ENCODE peak calls at places on chromosomes 11 and 22, in four cellular contexts. S is aorta; G is left lung; B is CD8-positive, alpha-beta memory T cell. R is an unnamed sample.

GRCh38 chr22:17787159-17788022 is 13.1 kb upstream of the BID start:
- DNase-seq in S (no peak), G (no peak), B (no peak), R (no peak)

GRCh38 chr22:38942702-38943101 is 14.7 kb upstream of the APOBEC3A start:
- DNase-seq in S (peak; percentile 51), G (peak; percentile 10), B (no peak), R (no peak)

GRCh38 chr22:46078241-46079092 is 71.9 kb upstream of the PPARA start:
- DNase-seq in S (peak; percentile 91), G (peak; percentile 81), B (peak; percentile 43), R (no peak)

GRCh38 chr22:26086359-26086758 is 82.9 kb upstream of the SEZ6L start:
- DNase-seq in S (no peak), G (no peak), B (no peak), R (no peak)

GRCh38 chr11:93570759-93571413 is 27.7 kb upstream of the SMCO4 start:
- DNase-seq in S (no peak), G (no peak), B (no peak), R (no peak)

GRCh38 chr11:114284021-114284420 is 12.2 kb upstream of the NNMT start:
- DNase-seq in S (no peak), G (no peak), B (no peak), R (no peak)

GRCh38 chr22:29475550-29475949 is 4.5 kb upstream of the NEFH start:
- DNase-seq in S (no peak), G (no peak), B (no peak), R (no peak)

GRCh38 chr22:39510529-39511149 is 8.5 kb downstream of the MIEF1 start:
- DNase-seq in S (no peak), G (no peak), B (no peak), R (no peak)

GRCh38 chr22:23829845-23830372 is 8.9 kb downstream of the DERL3 start:
- DNase-seq in S (no peak), G (no peak), B (no peak), R (no peak)

GRCh38 chr11:61273151-61274078 is 21.7 kb downstream of the VWCE start:
- DNase-seq in S (no peak), G (peak; percentile 86), B (no peak), R (no peak)

GRCh38 chr11:57240757-57241156 is 3.7 kb upstream of the APLNR start:
- DNase-seq in S (no peak), G (no peak), B (no peak), R (no peak)

DNA sequence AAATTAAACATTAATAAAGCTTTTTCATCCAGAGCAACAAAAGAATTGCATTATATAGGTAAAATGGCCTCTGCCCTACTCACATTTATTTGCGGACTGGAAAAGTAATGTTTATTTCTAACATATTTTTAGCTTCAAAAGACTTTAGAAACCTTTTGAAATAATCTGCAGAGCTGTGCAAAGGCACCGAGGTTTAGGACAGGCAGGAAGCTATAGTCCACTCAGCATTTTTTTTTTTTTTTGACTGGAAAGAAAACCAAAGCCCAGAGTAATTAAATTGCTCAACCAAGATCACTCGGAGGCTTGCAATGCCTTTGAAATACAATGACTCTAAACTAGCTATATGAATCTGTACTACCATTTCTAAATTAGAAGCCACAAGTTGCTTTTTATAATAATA is 19.1 kb downstream of the BARX2 start:
- DNase-seq in S (no peak), G (no peak), B (no peak), R (no peak)
- H3K9me3 ChIP-seq in S (peaks cover 4% of the 10 kb centered on the region), G (no peaks in the 10 kb centered on the region), B (no peaks in the 10 kb centered on the region), R (no peaks in the 10 kb centered on the region)

GRCh38 chr22:40922484-40923303 is 28.5 kb upstream of the RBX1 start:
- DNase-seq in S (no peak), G (no peak), B (no peak), R (no peak)
- H3K9me3 ChIP-seq in S (no peaks in the 10 kb centered on the region), G (no peaks in the 10 kb centered on the region), B (no peaks in the 10 kb centered on the region), R (no peaks in the 10 kb centered on the region)

GRCh38 chr11:1333091-1333772 is 23.8 kb upstream of the TOLLIP start:
- DNase-seq in S (no peak), G (no peak), B (no peak), R (no peak)
- H3K9me3 ChIP-seq in S (no peaks in the 10 kb centered on the region), G (peaks cover 3% of the 10 kb centered on the region), B (peaks cover 5% of the 10 kb centered on the region), R (no peaks in the 10 kb centered on the region)

GRCh38 chr22:47295226-47295901 is 532.9 kb downstream of the TBC1D22A start:
- DNase-seq in S (no peak), G (no peak), B (no peak), R (no peak)
- H3K9me3 ChIP-seq in S (no peaks in the 10 kb centered on the region), G (no peaks in the 10 kb centered on the region), B (no peaks in the 10 kb centered on the region), R (no peaks in the 10 kb centered on the region)

GRCh38 chr11:11267312-11267711 is 85.7 kb downstream of the CSNK2A3 start:
- DNase-seq in S (no peak), G (no peak), B (no peak), R (no peak)
- H3K9me3 ChIP-seq in S (no peaks in the 10 kb centered on the region), G (no peaks in the 10 kb centered on the region), B (no peaks in the 10 kb centered on the region), R (no peaks in the 10 kb centered on the region)

GRCh38 chr11:32154275-32154674 is 63.4 kb downstream of the RCN1 start:
- DNase-seq in S (no peak), G (no peak), B (no peak), R (no peak)
- H3K9me3 ChIP-seq in S (peaks cover 4% of the 10 kb centered on the region), G (no peaks in the 10 kb centered on the region), B (no peaks in the 10 kb centered on the region), R (no peaks in the 10 kb centered on the region)

DNA sequence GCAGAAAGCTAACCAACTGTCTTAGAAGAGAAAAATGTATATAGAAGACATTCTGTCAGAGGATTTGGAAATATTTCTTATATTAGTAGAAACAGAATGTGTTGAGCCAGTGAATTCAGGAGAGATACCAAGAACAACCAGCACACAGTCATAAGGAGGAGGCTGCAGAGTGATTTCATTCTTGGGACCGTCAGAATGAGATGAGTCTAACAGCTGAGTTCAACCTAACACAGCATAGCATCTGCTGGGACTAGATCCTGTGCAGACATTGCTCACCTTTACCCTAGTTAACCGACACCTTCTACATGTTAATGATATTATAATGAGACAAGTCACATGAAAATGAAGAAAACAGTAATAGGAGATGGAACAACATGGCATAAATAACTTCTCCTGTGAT is 85.5 kb downstream of the XRRA1 start:
- DNase-seq in S (no peak), G (no peak), B (no peak), R (no peak)
- H3K9me3 ChIP-seq in S (peaks cover 20% of the 10 kb centered on the region), G (peaks cover 59% of the 10 kb centered on the region), B (peaks cover 13% of the 10 kb centered on the region), R (peaks cover 21% of the 10 kb centered on the region)